ENCODE peak calls at places on chromosomes 13 and 19, in nine cellular contexts. One of them, this sample, is unnamed.

GRCh38 chr19:10603873-10604459 is 16.9 kb upstream of the AP1M2 start:
- DNase-seq in effector memory CD4-positive, alpha-beta T cell: no peak
- DNase-seq in astrocyte of the hippocampus: peak
- DNase-seq in NCI-H1105 treated with DMSO at 0.1 percent for 48 hours: no peak
- DNase-seq in HFFc6: no peak
- DNase-seq in fibroblast of mammary gland: peak
- DNase-seq in T1000: no peak
- DNase-seq in NCI-H2081 treated with DMSO at 0.1 percent for 48 hours: no peak
- DNase-seq in cardiac fibroblast: peak
- DNase-seq in this sample: no peak

GRCh38 chr19:45547965-45548609 is 36.5 kb downstream of the OPA3 start:
- DNase-seq in NCI-H2081 treated with DMSO at 0.1 percent for 48 hours: no peak
- DNase-seq in NCI-H1105 treated with DMSO at 0.1 percent for 48 hours: no peak
- DNase-seq in cardiac fibroblast: peak
- DNase-seq in effector memory CD4-positive, alpha-beta T cell: no peak
- DNase-seq in astrocyte of the hippocampus: no peak
- DNase-seq in T1000: peak
- DNase-seq in HFFc6: peak
- DNase-seq in fibroblast of mammary gland: peak
- DNase-seq in this sample: no peak

GRCh38 chr19:46546194-46546896 is 50.7 kb upstream of the PNMA8B start:
- DNase-seq in T1000: no peak
- DNase-seq in fibroblast of mammary gland: peak
- DNase-seq in effector memory CD4-positive, alpha-beta T cell: no peak
- DNase-seq in cardiac fibroblast: peak
- DNase-seq in astrocyte of the hippocampus: peak
- DNase-seq in NCI-H2081 treated with DMSO at 0.1 percent for 48 hours: no peak
- DNase-seq in NCI-H1105 treated with DMSO at 0.1 percent for 48 hours: peak
- DNase-seq in HFFc6: peak
- DNase-seq in this sample: no peak

GRCh38 chr19:2624537-2625091 is 77.9 kb downstream of the GNG7 start:
- DNase-seq in effector memory CD4-positive, alpha-beta T cell: no peak
- DNase-seq in fibroblast of mammary gland: no peak
- DNase-seq in NCI-H2081 treated with DMSO at 0.1 percent for 48 hours: no peak
- DNase-seq in cardiac fibroblast: no peak
- DNase-seq in astrocyte of the hippocampus: peak
- DNase-seq in NCI-H1105 treated with DMSO at 0.1 percent for 48 hours: no peak
- DNase-seq in HFFc6: no peak
- DNase-seq in T1000: no peak
- DNase-seq in this sample: no peak

GRCh38 chr13:91270031-91270430 is 77.5 kb upstream of the MIR17HG start:
- DNase-seq in effector memory CD4-positive, alpha-beta T cell: no peak
- DNase-seq in HFFc6: no peak
- DNase-seq in cardiac fibroblast: no peak
- DNase-seq in fibroblast of mammary gland: no peak
- DNase-seq in astrocyte of the hippocampus: no peak
- DNase-seq in T1000: no peak
- DNase-seq in NCI-H2081 treated with DMSO at 0.1 percent for 48 hours: no peak
- DNase-seq in NCI-H1105 treated with DMSO at 0.1 percent for 48 hours: no peak
- DNase-seq in this sample: no peak

GRCh38 chr13:75445717-75446529 is 36.0 kb downstream of the TBC1D4 start:
- DNase-seq in fibroblast of mammary gland: peak
- DNase-seq in T1000: no peak
- DNase-seq in NCI-H1105 treated with DMSO at 0.1 percent for 48 hours: no peak
- DNase-seq in NCI-H2081 treated with DMSO at 0.1 percent for 48 hours: no peak
- DNase-seq in effector memory CD4-positive, alpha-beta T cell: no peak
- DNase-seq in cardiac fibroblast: peak
- DNase-seq in HFFc6: peak
- DNase-seq in astrocyte of the hippocampus: no peak
- DNase-seq in this sample: no peak

GRCh38 chr19:35135389-35135909 is 590 bp upstream of the LGI4 start:
- DNase-seq in NCI-H2081 treated with DMSO at 0.1 percent for 48 hours: no peak
- DNase-seq in NCI-H1105 treated with DMSO at 0.1 percent for 48 hours: peak
- DNase-seq in fibroblast of mammary gland: peak
- DNase-seq in cardiac fibroblast: peak
- DNase-seq in HFFc6: peak
- DNase-seq in astrocyte of the hippocampus: peak
- DNase-seq in T1000: no peak
- DNase-seq in effector memory CD4-positive, alpha-beta T cell: no peak
- DNase-seq in this sample: no peak

GRCh38 chr13:50323440-50324070 is 308.3 kb downstream of the KCNRG start:
- DNase-seq in effector memory CD4-positive, alpha-beta T cell: no peak
- DNase-seq in T1000: no peak
- DNase-seq in NCI-H2081 treated with DMSO at 0.1 percent for 48 hours: no peak
- DNase-seq in HFFc6: peak
- DNase-seq in NCI-H1105 treated with DMSO at 0.1 percent for 48 hours: no peak
- DNase-seq in cardiac fibroblast: peak
- DNase-seq in fibroblast of mammary gland: peak
- DNase-seq in astrocyte of the hippocampus: peak
- DNase-seq in this sample: peak

GRCh38 chr19:45819769-45820168 is 4.7 kb upstream of the RSPH6A start:
- DNase-seq in cardiac fibroblast: no peak
- DNase-seq in NCI-H1105 treated with DMSO at 0.1 percent for 48 hours: no peak
- DNase-seq in effector memory CD4-positive, alpha-beta T cell: no peak
- DNase-seq in NCI-H2081 treated with DMSO at 0.1 percent for 48 hours: no peak
- DNase-seq in HFFc6: no peak
- DNase-seq in T1000: no peak
- DNase-seq in astrocyte of the hippocampus: no peak
- DNase-seq in fibroblast of mammary gland: no peak
- DNase-seq in this sample: no peak

GRCh38 chr19:46040952-46041500 is at the start of gene IGFL4:
- DNase-seq in NCI-H1105 treated with DMSO at 0.1 percent for 48 hours: peak
- DNase-seq in astrocyte of the hippocampus: peak
- DNase-seq in T1000: no peak
- DNase-seq in HFFc6: peak
- DNase-seq in cardiac fibroblast: no peak
- DNase-seq in NCI-H2081 treated with DMSO at 0.1 percent for 48 hours: no peak
- DNase-seq in fibroblast of mammary gland: no peak
- DNase-seq in effector memory CD4-positive, alpha-beta T cell: no peak
- DNase-seq in this sample: no peak

GRCh38 chr13:59960683-59961082 is 203.0 kb downstream of the DIAPH3 start:
- DNase-seq in cardiac fibroblast: peak
- DNase-seq in NCI-H2081 treated with DMSO at 0.1 percent for 48 hours: no peak
- DNase-seq in T1000: no peak
- DNase-seq in astrocyte of the hippocampus: no peak
- DNase-seq in NCI-H1105 treated with DMSO at 0.1 percent for 48 hours: no peak
- DNase-seq in effector memory CD4-positive, alpha-beta T cell: no peak
- DNase-seq in fibroblast of mammary gland: peak
- DNase-seq in HFFc6: no peak
- DNase-seq in this sample: no peak

GRCh38 chr19:33488826-33489225 is 32.8 kb downstream of the PEPD start:
- DNase-seq in T1000: no peak
- DNase-seq in NCI-H1105 treated with DMSO at 0.1 percent for 48 hours: no peak
- DNase-seq in NCI-H2081 treated with DMSO at 0.1 percent for 48 hours: no peak
- DNase-seq in effector memory CD4-positive, alpha-beta T cell: no peak
- DNase-seq in cardiac fibroblast: no peak
- DNase-seq in HFFc6: no peak
- DNase-seq in fibroblast of mammary gland: no peak
- DNase-seq in astrocyte of the hippocampus: no peak
- DNase-seq in this sample: no peak

GRCh38 chr19:11673608-11674041 is 65.1 kb downstream of the ZNF823 start:
- DNase-seq in T1000: no peak
- DNase-seq in HFFc6: peak
- DNase-seq in fibroblast of mammary gland: peak
- DNase-seq in cardiac fibroblast: peak
- DNase-seq in astrocyte of the hippocampus: peak
- DNase-seq in NCI-H1105 treated with DMSO at 0.1 percent for 48 hours: no peak
- DNase-seq in effector memory CD4-positive, alpha-beta T cell: no peak
- DNase-seq in NCI-H2081 treated with DMSO at 0.1 percent for 48 hours: no peak
- DNase-seq in this sample: peak

GRCh38 chr13:41960195-41960699 is 662 bp downstream of the VWA8 start:
- DNase-seq in astrocyte of the hippocampus: peak
- DNase-seq in fibroblast of mammary gland: peak
- DNase-seq in T1000: no peak
- DNase-seq in cardiac fibroblast: peak
- DNase-seq in NCI-H1105 treated with DMSO at 0.1 percent for 48 hours: peak
- DNase-seq in effector memory CD4-positive, alpha-beta T cell: no peak
- DNase-seq in HFFc6: peak
- DNase-seq in NCI-H2081 treated with DMSO at 0.1 percent for 48 hours: no peak
- DNase-seq in this sample: no peak

GRCh38 chr13:108377646-108378206 is 108.2 kb downstream of the TNFSF13B start:
- DNase-seq in HFFc6: no peak
- DNase-seq in NCI-H2081 treated with DMSO at 0.1 percent for 48 hours: no peak
- DNase-seq in effector memory CD4-positive, alpha-beta T cell: no peak
- DNase-seq in fibroblast of mammary gland: no peak
- DNase-seq in cardiac fibroblast: no peak
- DNase-seq in astrocyte of the hippocampus: peak
- DNase-seq in NCI-H1105 treated with DMSO at 0.1 percent for 48 hours: no peak
- DNase-seq in T1000: no peak
- DNase-seq in this sample: no peak

GRCh38 chr19:35076026-35076370 is 34.5 kb downstream of the HPN start:
- DNase-seq in T1000: no peak
- DNase-seq in astrocyte of the hippocampus: no peak
- DNase-seq in effector memory CD4-positive, alpha-beta T cell: no peak
- DNase-seq in fibroblast of mammary gland: no peak
- DNase-seq in cardiac fibroblast: no peak
- DNase-seq in NCI-H1105 treated with DMSO at 0.1 percent for 48 hours: no peak
- DNase-seq in NCI-H2081 treated with DMSO at 0.1 percent for 48 hours: no peak
- DNase-seq in HFFc6: no peak
- DNase-seq in this sample: no peak

GRCh38 chr13:64849174-64849573 is 2381.0 kb downstream of the PCDH9 start:
- DNase-seq in cardiac fibroblast: no peak
- DNase-seq in NCI-H1105 treated with DMSO at 0.1 percent for 48 hours: no peak
- DNase-seq in T1000: no peak
- DNase-seq in fibroblast of mammary gland: no peak
- DNase-seq in HFFc6: no peak
- DNase-seq in NCI-H2081 treated with DMSO at 0.1 percent for 48 hours: no peak
- DNase-seq in astrocyte of the hippocampus: no peak
- DNase-seq in effector memory CD4-positive, alpha-beta T cell: no peak
- DNase-seq in this sample: no peak

GRCh38 chr13:31790992-31791391 is 51.7 kb downstream of the RXFP2 start:
- DNase-seq in HFFc6: no peak
- DNase-seq in T1000: no peak
- DNase-seq in fibroblast of mammary gland: peak
- DNase-seq in cardiac fibroblast: no peak
- DNase-seq in effector memory CD4-positive, alpha-beta T cell: no peak
- DNase-seq in astrocyte of the hippocampus: peak
- DNase-seq in NCI-H1105 treated with DMSO at 0.1 percent for 48 hours: no peak
- DNase-seq in NCI-H2081 treated with DMSO at 0.1 percent for 48 hours: no peak
- DNase-seq in this sample: no peak

GRCh38 chr19:58563034-58563573 is 4.7 kb upstream of the UBE2M start:
- DNase-seq in NCI-H2081 treated with DMSO at 0.1 percent for 48 hours: no peak
- DNase-seq in HFFc6: no peak
- DNase-seq in cardiac fibroblast: peak
- DNase-seq in astrocyte of the hippocampus: peak
- DNase-seq in effector memory CD4-positive, alpha-beta T cell: no peak
- DNase-seq in fibroblast of mammary gland: no peak
- DNase-seq in T1000: no peak
- DNase-seq in NCI-H1105 treated with DMSO at 0.1 percent for 48 hours: no peak
- DNase-seq in this sample: no peak

GRCh38 chr19:49491804-49492572 is 4.2 kb upstream of the RPS11 start:
- DNase-seq in fibroblast of mammary gland: no peak
- DNase-seq in astrocyte of the hippocampus: no peak
- DNase-seq in NCI-H2081 treated with DMSO at 0.1 percent for 48 hours: no peak
- DNase-seq in cardiac fibroblast: no peak
- DNase-seq in effector memory CD4-positive, alpha-beta T cell: no peak
- DNase-seq in HFFc6: no peak
- DNase-seq in T1000: no peak
- DNase-seq in NCI-H1105 treated with DMSO at 0.1 percent for 48 hours: no peak
- DNase-seq in this sample: no peak

GRCh38 chr13:100644328-100644727 is 30.3 kb downstream of the TMTC4 start:
- DNase-seq in astrocyte of the hippocampus: no peak
- DNase-seq in fibroblast of mammary gland: no peak
- DNase-seq in HFFc6: no peak
- DNase-seq in cardiac fibroblast: no peak
- DNase-seq in NCI-H2081 treated with DMSO at 0.1 percent for 48 hours: no peak
- DNase-seq in effector memory CD4-positive, alpha-beta T cell: no peak
- DNase-seq in NCI-H1105 treated with DMSO at 0.1 percent for 48 hours: peak
- DNase-seq in T1000: no peak
- DNase-seq in this sample: no peak

GRCh38 chr19:45403272-45403671 is 1.6 kb downstream of the PPP1R13L start:
- DNase-seq in effector memory CD4-positive, alpha-beta T cell: no peak
- DNase-seq in NCI-H1105 treated with DMSO at 0.1 percent for 48 hours: no peak
- DNase-seq in fibroblast of mammary gland: no peak
- DNase-seq in astrocyte of the hippocampus: no peak
- DNase-seq in cardiac fibroblast: no peak
- DNase-seq in NCI-H2081 treated with DMSO at 0.1 percent for 48 hours: no peak
- DNase-seq in T1000: no peak
- DNase-seq in HFFc6: no peak
- DNase-seq in this sample: no peak

GRCh38 chr13:105846923-105847322 is 688.5 kb downstream of the EFNB2 start:
- DNase-seq in effector memory CD4-positive, alpha-beta T cell: no peak
- DNase-seq in fibroblast of mammary gland: no peak
- DNase-seq in HFFc6: no peak
- DNase-seq in cardiac fibroblast: no peak
- DNase-seq in astrocyte of the hippocampus: no peak
- DNase-seq in NCI-H2081 treated with DMSO at 0.1 percent for 48 hours: no peak
- DNase-seq in T1000: no peak
- DNase-seq in NCI-H1105 treated with DMSO at 0.1 percent for 48 hours: no peak
- DNase-seq in this sample: no peak

GRCh38 chr19:8204961-8205360 is 4.2 kb upstream of the CERS4 start:
- DNase-seq in fibroblast of mammary gland: no peak
- DNase-seq in T1000: no peak
- DNase-seq in NCI-H2081 treated with DMSO at 0.1 percent for 48 hours: peak
- DNase-seq in effector memory CD4-positive, alpha-beta T cell: no peak
- DNase-seq in NCI-H1105 treated with DMSO at 0.1 percent for 48 hours: peak
- DNase-seq in HFFc6: no peak
- DNase-seq in astrocyte of the hippocampus: no peak
- DNase-seq in cardiac fibroblast: no peak
- DNase-seq in this sample: no peak

GRCh38 chr13:40356011-40356410 is 310.4 kb downstream of the FOXO1 start:
- DNase-seq in astrocyte of the hippocampus: no peak
- DNase-seq in effector memory CD4-positive, alpha-beta T cell: no peak
- DNase-seq in fibroblast of mammary gland: no peak
- DNase-seq in T1000: no peak
- DNase-seq in NCI-H1105 treated with DMSO at 0.1 percent for 48 hours: no peak
- DNase-seq in cardiac fibroblast: no peak
- DNase-seq in HFFc6: no peak
- DNase-seq in NCI-H2081 treated with DMSO at 0.1 percent for 48 hours: no peak
- DNase-seq in this sample: no peak

GRCh38 chr13:110269509-110270185 is 37.3 kb downstream of the COL4A1 start:
- DNase-seq in NCI-H2081 treated with DMSO at 0.1 percent for 48 hours: no peak
- DNase-seq in fibroblast of mammary gland: no peak
- DNase-seq in astrocyte of the hippocampus: no peak
- DNase-seq in HFFc6: no peak
- DNase-seq in cardiac fibroblast: no peak
- DNase-seq in effector memory CD4-positive, alpha-beta T cell: no peak
- DNase-seq in T1000: no peak
- DNase-seq in NCI-H1105 treated with DMSO at 0.1 percent for 48 hours: no peak
- DNase-seq in this sample: no peak

GRCh38 chr13:32426191-32426980 is 1.5 kb downstream of the N4BP2L1 start:
- DNase-seq in cardiac fibroblast: peak
- DNase-seq in T1000: no peak
- DNase-seq in NCI-H1105 treated with DMSO at 0.1 percent for 48 hours: no peak
- DNase-seq in fibroblast of mammary gland: no peak
- DNase-seq in effector memory CD4-positive, alpha-beta T cell: peak
- DNase-seq in HFFc6: no peak
- DNase-seq in NCI-H2081 treated with DMSO at 0.1 percent for 48 hours: no peak
- DNase-seq in astrocyte of the hippocampus: no peak
- DNase-seq in this sample: no peak

GRCh38 chr13:114112826-114113322 is 19.5 kb downstream of the RASA3 start:
- DNase-seq in fibroblast of mammary gland: no peak
- DNase-seq in astrocyte of the hippocampus: no peak
- DNase-seq in HFFc6: no peak
- DNase-seq in cardiac fibroblast: no peak
- DNase-seq in T1000: no peak
- DNase-seq in NCI-H1105 treated with DMSO at 0.1 percent for 48 hours: no peak
- DNase-seq in effector memory CD4-positive, alpha-beta T cell: no peak
- DNase-seq in NCI-H2081 treated with DMSO at 0.1 percent for 48 hours: no peak
- DNase-seq in this sample: no peak

GRCh38 chr13:31214379-31214778 is 14.6 kb downstream of the B3GLCT start:
- DNase-seq in cardiac fibroblast: no peak
- DNase-seq in astrocyte of the hippocampus: no peak
- DNase-seq in effector memory CD4-positive, alpha-beta T cell: no peak
- DNase-seq in fibroblast of mammary gland: no peak
- DNase-seq in T1000: no peak
- DNase-seq in NCI-H2081 treated with DMSO at 0.1 percent for 48 hours: no peak
- DNase-seq in NCI-H1105 treated with DMSO at 0.1 percent for 48 hours: no peak
- DNase-seq in HFFc6: no peak
- DNase-seq in this sample: no peak

This sample was measured in fibroblast of the conjunctiva.